ENCODE peak calls at places on chromosome 22, in six cellular contexts. F is HTR-8/SVneo, X is C1 segment of cervical spinal cord, G is right lobe of liver, W is skeletal muscle cell, R is uterus. E is an unnamed sample.

GRCh38 chr22:31960767-31961166 is 16.4 kb downstream of the YWHAH start:
- DNase-seq in X (no peak), R (no peak), W (no peak), G (no peak), F (no peak), E (no peak)

GRCh38 chr22:46846832-46847355 is 84.4 kb downstream of the TBC1D22A start:
- DNase-seq in G (no peak), R (no peak), F (no peak), X (no peak), W (no peak), E (no peak)

GRCh38 chr22:30206964-30207363 is 39.6 kb downstream of the LIF start:
- DNase-seq in G (peak; percentile 48), R (peak; percentile 69), X (no peak), W (peak; percentile 93), F (peak; percentile 83), E (peak; percentile 94)

GRCh38 chr22:38239101-38239761 is 33.6 kb downstream of the TMEM184B start:
- DNase-seq in X (no peak), W (peak; percentile 84), G (no peak), F (peak; percentile 64), R (no peak), E (no peak)

GRCh38 chr22:19878461-19879247 is 24.0 kb upstream of the GNB1L start:
- DNase-seq in R (peak; percentile 12), G (peak; percentile 20), X (no peak), F (no peak), W (no peak), E (peak; percentile 54)

GRCh38 chr22:45096256-45096907 is 67.3 kb upstream of the NUP50 start:
- DNase-seq in G (no peak), R (peak; percentile 34), W (no peak), X (no peak), F (peak; percentile 79), E (no peak)

GRCh38 chr22:36461665-36462474 is 19.6 kb downstream of the TXN2 start:
- DNase-seq in R (peak; percentile 55), W (peak; percentile 39), G (peak; percentile 52), X (no peak), F (peak; percentile 80), E (peak; percentile 85)

GRCh38 chr22:47381240-47381639 is 618.8 kb downstream of the TBC1D22A start:
- DNase-seq in F (no peak), X (no peak), W (no peak), G (peak; percentile 9), R (no peak), E (peak; percentile 24)

GRCh38 chr22:46082633-46083032 is 67.7 kb upstream of the PPARA start:
- DNase-seq in X (no peak), W (no peak), G (no peak), F (no peak), R (no peak), E (no peak)

GRCh38 chr22:39439170-39439569 is 17.6 kb upstream of the MGAT3 start:
- DNase-seq in X (no peak), W (no peak), R (no peak), G (no peak), F (no peak), E (no peak)

GRCh38 chr22:21451545-21452520 is 15.4 kb upstream of the TMEM191C start:
- DNase-seq in R (no peak), F (no peak), X (no peak), W (no peak), G (no peak), E (peak; percentile 29)

GRCh38 chr22:50170453-50171318 is at the start of gene PANX2:
- DNase-seq in W (no peak), F (no peak), G (peak; percentile 38), X (no peak), R (no peak), E (no peak)

GRCh38 chr22:19959043-19959586 is 17.5 kb upstream of the TXNRD2 start:
- DNase-seq in G (peak; percentile 94), R (peak; percentile 87), W (no peak), X (no peak), F (no peak), E (peak; percentile 66)

GRCh38 chr22:23622634-23623033 is 9.5 kb downstream of the DRICH1 start:
- DNase-seq in X (no peak), G (no peak), W (peak; percentile 15), F (peak; percentile 17), R (no peak), E (no peak)

GRCh38 chr22:32082331-32082730 is 39.3 kb downstream of the SLC5A1 start:
- DNase-seq in F (no peak), X (no peak), G (no peak), W (no peak), R (no peak), E (no peak)

GRCh38 chr22:20128902-20129746 is 2.5 kb upstream of the ZDHHC8 start:
- DNase-seq in X (no peak), R (no peak), F (no peak), W (no peak), G (peak; percentile 65), E (no peak)

GRCh38 chr22:46336119-46337078 is 885 bp downstream of the TRMU start:
- DNase-seq in R (no peak), X (no peak), G (peak; percentile 50), F (no peak), W (no peak), E (no peak)

GRCh38 chr22:17046949-17047348 is 37.9 kb upstream of the IL17RA start:
- DNase-seq in W (no peak), X (no peak), F (no peak), R (no peak), G (no peak), E (no peak)

GRCh38 chr22:50612715-50613221 is 12.2 kb downstream of the MAPK8IP2 start:
- DNase-seq in R (no peak), G (no peak), W (no peak), X (no peak), F (no peak), E (no peak)

GRCh38 chr22:38230916-38231315 is 29.1 kb downstream of the MAFF start:
- DNase-seq in X (no peak), W (no peak), R (no peak), F (no peak), G (no peak), E (no peak)

GRCh38 chr22:32058656-32059280 is 15.7 kb downstream of the SLC5A1 start:
- DNase-seq in R (no peak), G (no peak), X (no peak), W (no peak), F (no peak), E (no peak)

GRCh38 chr22:24465566-24465965 is 29.6 kb upstream of the UPB1 start:
- DNase-seq in F (no peak), G (no peak), W (no peak), R (no peak), X (no peak), E (no peak)

GRCh38 chr22:27677895-27678458 is 123.6 kb downstream of the MN1 start:
- DNase-seq in R (peak; percentile 33), F (no peak), W (no peak), G (no peak), X (no peak), E (no peak)

GRCh38 chr22:50526849-50527801 is 1.7 kb upstream of the SCO2 start:
- DNase-seq in X (no peak), W (no peak), F (no peak), R (peak; percentile 43), G (peak; percentile 82), E (peak; percentile 66)

GRCh38 chr22:27110985-27111451 is 453.6 kb downstream of the MIAT start:
- DNase-seq in F (peak; percentile 69), W (no peak), G (no peak), R (no peak), X (no peak), E (no peak)

GRCh38 chr22:23268877-23269276 is 88.6 kb downstream of the BCR start:
- DNase-seq in W (no peak), X (no peak), R (no peak), G (no peak), F (no peak), E (no peak)

GRCh38 chr22:45216133-45217003 is 24.3 kb downstream of the KIAA0930 start:
- DNase-seq in W (no peak), X (no peak), R (no peak), G (peak; percentile 17), F (no peak), E (no peak)

GRCh38 chr22:35552186-35552842 is 11.7 kb downstream of the RASD2 start:
- DNase-seq in R (no peak), W (peak; percentile 31), G (no peak), F (peak; percentile 38), X (no peak), E (no peak)

GRCh38 chr22:29837780-29838598 is at the start of gene ASCC2:
- DNase-seq in X (peak; percentile 31), G (peak; percentile 100), F (peak; percentile 91), R (peak; percentile 98), W (peak; percentile 74), E (peak; percentile 98)

GRCh38 chr22:35883028-35883620 is 145.5 kb downstream of the RBFOX2 start:
- DNase-seq in F (peak; percentile 21), W (no peak), X (no peak), G (no peak), R (no peak), E (no peak)

GRCh38 chr22:46590334-46590733 is 29.9 kb upstream of the GRAMD4 start:
- DNase-seq in W (no peak), F (no peak), G (peak; percentile 19), X (no peak), R (no peak), E (no peak)

GRCh38 chr22:32389685-32390084 is 22.4 kb downstream of the RTCB start:
- DNase-seq in R (no peak), F (no peak), W (no peak), X (no peak), G (no peak), E (no peak)

GRCh38 chr22:21780259-21780658 is 44.7 kb upstream of the YPEL1 start:
- DNase-seq in F (no peak), X (no peak), R (no peak), G (no peak), W (no peak), E (no peak)

GRCh38 chr22:25208743-25209505 is 9.3 kb downstream of the CRYBB3 start:
- DNase-seq in F (no peak), X (no peak), R (no peak), W (no peak), G (no peak), E (no peak)

GRCh38 chr22:19824197-19825015 is 30.3 kb downstream of the GNB1L start:
- DNase-seq in W (no peak), G (peak; percentile 72), X (no peak), F (no peak), R (no peak), E (no peak)

GRCh38 chr22:30308518-30309230 is 18.1 kb downstream of the TBC1D10A start:
- DNase-seq in F (no peak), R (no peak), W (no peak), G (no peak), X (no peak), E (no peak)

GRCh38 chr22:37632174-37633081 is 7.0 kb upstream of the SH3BP1 start:
- DNase-seq in F (no peak), G (peak; percentile 26), X (no peak), W (no peak), R (no peak), E (peak; percentile 54)

GRCh38 chr22:49948958-49949913 is 11.3 kb upstream of the PIM3 start:
- DNase-seq in G (peak; percentile 77), R (no peak), W (no peak), X (no peak), F (no peak), E (no peak)